ENCODE peak calls at places on chromosomes 16 and 17, in seven cellular contexts. One of them, this sample, is unnamed.

GRCh38 chr16:68289621-68290329 is 21.0 kb downstream of the SLC7A6OS start:
- DNase-seq in tibial artery: no peak
- DNase-seq in left cardiac atrium: no peak
- DNase-seq in NCI-H187 treated with DMSO at 0.1 percent for 48 hours: no peak
- DNase-seq in EL: peak
- DNase-seq in psoas muscle: no peak
- DNase-seq in NCI-H1694 treated with DMSO at 0.1 percent for 48 hours: no peak
- DNase-seq in this sample: no peak

GRCh38 chr17:50918933-50919296 is 52.8 kb upstream of the TOB1 start:
- DNase-seq in EL: peak
- DNase-seq in psoas muscle: no peak
- DNase-seq in NCI-H1694 treated with DMSO at 0.1 percent for 48 hours: no peak
- DNase-seq in left cardiac atrium: no peak
- DNase-seq in NCI-H187 treated with DMSO at 0.1 percent for 48 hours: no peak
- DNase-seq in tibial artery: no peak
- DNase-seq in this sample: no peak

GRCh38 chr17:32631341-32632109 is 144.7 kb downstream of the CDK5R1 start:
- DNase-seq in left cardiac atrium: no peak
- DNase-seq in EL: no peak
- DNase-seq in NCI-H187 treated with DMSO at 0.1 percent for 48 hours: no peak
- DNase-seq in psoas muscle: peak
- DNase-seq in NCI-H1694 treated with DMSO at 0.1 percent for 48 hours: no peak
- DNase-seq in tibial artery: no peak
- DNase-seq in this sample: no peak

GRCh38 chr16:15487336-15488284 is 53.2 kb downstream of the BMERB1 start:
- DNase-seq in NCI-H187 treated with DMSO at 0.1 percent for 48 hours: no peak
- DNase-seq in tibial artery: no peak
- DNase-seq in psoas muscle: no peak
- DNase-seq in left cardiac atrium: no peak
- DNase-seq in EL: no peak
- DNase-seq in NCI-H1694 treated with DMSO at 0.1 percent for 48 hours: no peak
- DNase-seq in this sample: no peak

GRCh38 chr17:58228679-58229078 is 9.6 kb upstream of the MKS1 start:
- DNase-seq in left cardiac atrium: no peak
- DNase-seq in NCI-H1694 treated with DMSO at 0.1 percent for 48 hours: no peak
- DNase-seq in NCI-H187 treated with DMSO at 0.1 percent for 48 hours: no peak
- DNase-seq in tibial artery: no peak
- DNase-seq in EL: no peak
- DNase-seq in psoas muscle: no peak
- DNase-seq in this sample: no peak

GRCh38 chr17:73121513-73121912 is 29.0 kb upstream of the SLC39A11 start:
- DNase-seq in EL: no peak
- DNase-seq in left cardiac atrium: no peak
- DNase-seq in NCI-H187 treated with DMSO at 0.1 percent for 48 hours: no peak
- DNase-seq in tibial artery: no peak
- DNase-seq in psoas muscle: no peak
- DNase-seq in NCI-H1694 treated with DMSO at 0.1 percent for 48 hours: no peak
- DNase-seq in this sample: no peak

GRCh38 chr17:61451538-61452300 is 503 bp upstream of the TBX4 start:
- DNase-seq in EL: no peak
- DNase-seq in tibial artery: no peak
- DNase-seq in NCI-H1694 treated with DMSO at 0.1 percent for 48 hours: no peak
- DNase-seq in psoas muscle: no peak
- DNase-seq in NCI-H187 treated with DMSO at 0.1 percent for 48 hours: no peak
- DNase-seq in left cardiac atrium: no peak
- DNase-seq in this sample: no peak

GRCh38 chr17:78719630-78720298 is 62.3 kb downstream of the CYTH1 start:
- DNase-seq in NCI-H1694 treated with DMSO at 0.1 percent for 48 hours: no peak
- DNase-seq in left cardiac atrium: no peak
- DNase-seq in psoas muscle: no peak
- DNase-seq in EL: no peak
- DNase-seq in tibial artery: no peak
- DNase-seq in NCI-H187 treated with DMSO at 0.1 percent for 48 hours: no peak
- DNase-seq in this sample: no peak

GRCh38 chr17:57555636-57556175 is 189.4 kb downstream of the CCDC182 start:
- DNase-seq in psoas muscle: no peak
- DNase-seq in NCI-H1694 treated with DMSO at 0.1 percent for 48 hours: no peak
- DNase-seq in tibial artery: no peak
- DNase-seq in NCI-H187 treated with DMSO at 0.1 percent for 48 hours: no peak
- DNase-seq in EL: peak
- DNase-seq in left cardiac atrium: no peak
- DNase-seq in this sample: no peak

GRCh38 chr17:7606280-7606679 is 8.4 kb downstream of the FXR2 start:
- DNase-seq in tibial artery: no peak
- DNase-seq in NCI-H1694 treated with DMSO at 0.1 percent for 48 hours: no peak
- DNase-seq in psoas muscle: no peak
- DNase-seq in EL: no peak
- DNase-seq in left cardiac atrium: no peak
- DNase-seq in NCI-H187 treated with DMSO at 0.1 percent for 48 hours: no peak
- DNase-seq in this sample: no peak

GRCh38 chr17:30824002-30824355 is 513 bp downstream of the CRLF3 start:
- DNase-seq in EL: peak
- DNase-seq in NCI-H1694 treated with DMSO at 0.1 percent for 48 hours: peak
- DNase-seq in tibial artery: peak
- DNase-seq in NCI-H187 treated with DMSO at 0.1 percent for 48 hours: no peak
- DNase-seq in psoas muscle: peak
- DNase-seq in left cardiac atrium: no peak
- DNase-seq in this sample: no peak

GRCh38 chr16:66996324-66996982 is 8.1 kb downstream of the CES4A start:
- DNase-seq in psoas muscle: peak
- DNase-seq in NCI-H1694 treated with DMSO at 0.1 percent for 48 hours: no peak
- DNase-seq in NCI-H187 treated with DMSO at 0.1 percent for 48 hours: no peak
- DNase-seq in tibial artery: peak
- DNase-seq in left cardiac atrium: peak
- DNase-seq in EL: peak
- DNase-seq in this sample: peak

GRCh38 chr16:17296412-17296811 is 174.3 kb downstream of the XYLT1 start:
- DNase-seq in EL: no peak
- DNase-seq in NCI-H1694 treated with DMSO at 0.1 percent for 48 hours: no peak
- DNase-seq in tibial artery: no peak
- DNase-seq in psoas muscle: peak
- DNase-seq in left cardiac atrium: peak
- DNase-seq in NCI-H187 treated with DMSO at 0.1 percent for 48 hours: no peak
- DNase-seq in this sample: no peak

GRCh38 chr17:56995776-56996175 is 17.8 kb downstream of the SCPEP1 start:
- DNase-seq in EL: no peak
- DNase-seq in left cardiac atrium: no peak
- DNase-seq in NCI-H1694 treated with DMSO at 0.1 percent for 48 hours: no peak
- DNase-seq in psoas muscle: no peak
- DNase-seq in NCI-H187 treated with DMSO at 0.1 percent for 48 hours: no peak
- DNase-seq in tibial artery: no peak
- DNase-seq in this sample: no peak

GRCh38 chr16:11198817-11199216 is 57.2 kb downstream of the SOCS1 start:
- DNase-seq in left cardiac atrium: no peak
- DNase-seq in psoas muscle: no peak
- DNase-seq in NCI-H187 treated with DMSO at 0.1 percent for 48 hours: no peak
- DNase-seq in tibial artery: no peak
- DNase-seq in NCI-H1694 treated with DMSO at 0.1 percent for 48 hours: no peak
- DNase-seq in EL: no peak
- DNase-seq in this sample: no peak

GRCh38 chr16:5017678-5017969 is 16.1 kb downstream of the NAGPA start:
- DNase-seq in tibial artery: no peak
- DNase-seq in NCI-H1694 treated with DMSO at 0.1 percent for 48 hours: no peak
- DNase-seq in psoas muscle: no peak
- DNase-seq in left cardiac atrium: no peak
- DNase-seq in NCI-H187 treated with DMSO at 0.1 percent for 48 hours: no peak
- DNase-seq in EL: no peak
- DNase-seq in this sample: no peak

GRCh38 chr17:38704645-38705522 is at the start of gene MLLT6:
- DNase-seq in NCI-H187 treated with DMSO at 0.1 percent for 48 hours: peak
- DNase-seq in psoas muscle: peak
- DNase-seq in EL: peak
- DNase-seq in tibial artery: peak
- DNase-seq in NCI-H1694 treated with DMSO at 0.1 percent for 48 hours: peak
- DNase-seq in left cardiac atrium: peak
- DNase-seq in this sample: peak

GRCh38 chr16:9597967-9598730 is 506.7 kb downstream of the HAPSTR1 start:
- DNase-seq in psoas muscle: no peak
- DNase-seq in NCI-H187 treated with DMSO at 0.1 percent for 48 hours: no peak
- DNase-seq in NCI-H1694 treated with DMSO at 0.1 percent for 48 hours: no peak
- DNase-seq in tibial artery: no peak
- DNase-seq in left cardiac atrium: no peak
- DNase-seq in EL: no peak
- DNase-seq in this sample: no peak

GRCh38 chr17:80035687-80035936 is at the start of gene TBC1D16:
- DNase-seq in NCI-H187 treated with DMSO at 0.1 percent for 48 hours: no peak
- DNase-seq in psoas muscle: no peak
- DNase-seq in tibial artery: no peak
- DNase-seq in EL: no peak
- DNase-seq in NCI-H1694 treated with DMSO at 0.1 percent for 48 hours: no peak
- DNase-seq in left cardiac atrium: no peak
- DNase-seq in this sample: no peak

GRCh38 chr17:67636841-67637240 is 80.9 kb upstream of the NOL11 start:
- DNase-seq in NCI-H1694 treated with DMSO at 0.1 percent for 48 hours: no peak
- DNase-seq in psoas muscle: no peak
- DNase-seq in tibial artery: no peak
- DNase-seq in NCI-H187 treated with DMSO at 0.1 percent for 48 hours: no peak
- DNase-seq in left cardiac atrium: no peak
- DNase-seq in EL: peak
- DNase-seq in this sample: no peak

GRCh38 chr17:41002814-41003213 is 3.1 kb upstream of the KRTAP3-2 start:
- DNase-seq in psoas muscle: no peak
- DNase-seq in EL: peak
- DNase-seq in NCI-H1694 treated with DMSO at 0.1 percent for 48 hours: no peak
- DNase-seq in left cardiac atrium: no peak
- DNase-seq in NCI-H187 treated with DMSO at 0.1 percent for 48 hours: no peak
- DNase-seq in tibial artery: no peak
- DNase-seq in this sample: no peak

This sample was measured in uterus.